ENCODE peak calls at places on chromosomes 5 and 9, in five cellular contexts. One of them, this sample, is unnamed.

GRCh38 chr9:116335392-116335791 is 181.8 kb downstream of the PAPPA start:
- DNase-seq in GM12878: no peak
- DNase-seq in HepG2: no peak
- DNase-seq in A549: no peak
- DNase-seq in K562: no peak
- DNase-seq in this sample: no peak

GRCh38 chr5:123360910-123361309 is 62.3 kb downstream of the CEP120 start:
- DNase-seq in GM12878: no peak
- DNase-seq in HepG2: no peak
- DNase-seq in K562: no peak
- DNase-seq in A549: no peak
- DNase-seq in this sample: no peak

GRCh38 chr5:172860520-172861443 is 26.7 kb downstream of the ERGIC1 start:
- DNase-seq in HepG2: no peak
- DNase-seq in K562: no peak
- DNase-seq in A549: no peak
- DNase-seq in GM12878: no peak
- DNase-seq in this sample: no peak

GRCh38 chr5:171316258-171317121 is 7.4 kb downstream of the TLX3 start:
- DNase-seq in A549: no peak
- DNase-seq in K562: no peak
- DNase-seq in HepG2: no peak
- DNase-seq in GM12878: no peak
- DNase-seq in this sample: peak

GRCh38 chr9:120659617-120660169 is 54.6 kb downstream of the MEGF9 start:
- DNase-seq in K562: no peak
- DNase-seq in GM12878: no peak
- DNase-seq in HepG2: no peak
- DNase-seq in A549: no peak
- DNase-seq in this sample: no peak

GRCh38 chr5:149206524-149207141 is 65.0 kb upstream of the AFAP1L1 start:
- DNase-seq in HepG2: no peak
- DNase-seq in GM12878: no peak
- DNase-seq in K562: no peak
- DNase-seq in A549: no peak
- DNase-seq in this sample: no peak

GRCh38 chr5:63456279-63456678 is 506.0 kb downstream of the HTR1A start:
- DNase-seq in K562: no peak
- DNase-seq in HepG2: no peak
- DNase-seq in A549: no peak
- DNase-seq in GM12878: no peak
- DNase-seq in this sample: no peak

GRCh38 chr5:24141046-24141445 is 503.7 kb downstream of the CDH10 start:
- DNase-seq in K562: no peak
- DNase-seq in GM12878: no peak
- DNase-seq in A549: no peak
- DNase-seq in HepG2: no peak
- DNase-seq in this sample: no peak

GRCh38 chr9:132554755-132555154 is 27.7 kb upstream of the BARHL1 start:
- DNase-seq in GM12878: no peak
- DNase-seq in HepG2: no peak
- DNase-seq in A549: no peak
- DNase-seq in K562: no peak
- DNase-seq in this sample: no peak

GRCh38 chr5:92886751-92887150 is 694.3 kb downstream of the NR2F1-AS1 start:
- DNase-seq in A549: no peak
- DNase-seq in K562: no peak
- DNase-seq in HepG2: no peak
- DNase-seq in GM12878: no peak
- DNase-seq in this sample: no peak

GRCh38 chr9:2307480-2307879 is 292.3 kb downstream of the SMARCA2 start:
- DNase-seq in HepG2: no peak
- DNase-seq in GM12878: no peak
- DNase-seq in A549: no peak
- DNase-seq in K562: no peak
- DNase-seq in this sample: no peak

GRCh38 chr9:36007309-36007708 is 29.4 kb upstream of the RECK start:
- DNase-seq in K562: no peak
- DNase-seq in A549: no peak
- DNase-seq in HepG2: no peak
- DNase-seq in GM12878: no peak
- DNase-seq in this sample: no peak

GRCh38 chr9:109574061-109574882 is 76.2 kb upstream of the PTPN3 start:
- DNase-seq in HepG2: peak
- DNase-seq in GM12878: peak
- DNase-seq in A549: peak
- DNase-seq in K562: peak
- DNase-seq in this sample: no peak

GRCh38 chr5:143536364-143536763 is 132.9 kb upstream of the NR3C1 start:
- DNase-seq in K562: no peak
- DNase-seq in A549: peak
- DNase-seq in HepG2: peak
- DNase-seq in GM12878: no peak
- DNase-seq in this sample: no peak

GRCh38 chr5:107466233-107466769 is 204.4 kb downstream of the EFNA5 start:
- DNase-seq in K562: no peak
- DNase-seq in GM12878: no peak
- DNase-seq in HepG2: no peak
- DNase-seq in A549: peak
- DNase-seq in this sample: peak

GRCh38 chr5:78889759-78890158 is 95.4 kb downstream of the ARSB start:
- DNase-seq in K562: no peak
- DNase-seq in GM12878: no peak
- DNase-seq in HepG2: no peak
- DNase-seq in A549: no peak
- DNase-seq in this sample: no peak

GRCh38 chr9:83047839-83048775 is 14.8 kb downstream of the RASEF start:
- DNase-seq in HepG2: no peak
- DNase-seq in K562: no peak
- DNase-seq in A549: peak
- DNase-seq in GM12878: no peak
- DNase-seq in this sample: no peak

GRCh38 chr5:30539004-30539634 is 654.4 kb upstream of the CDH6 start:
- DNase-seq in GM12878: no peak
- DNase-seq in A549: no peak
- DNase-seq in K562: no peak
- DNase-seq in HepG2: no peak
- DNase-seq in this sample: peak

GRCh38 chr5:178289438-178289837 is 56.8 kb upstream of the PHYKPL start:
- DNase-seq in A549: no peak
- DNase-seq in HepG2: no peak
- DNase-seq in K562: no peak
- DNase-seq in GM12878: no peak
- DNase-seq in this sample: no peak

GRCh38 chr9:129202613-129203555 is 24.8 kb upstream of the IER5L start:
- DNase-seq in HepG2: peak
- DNase-seq in A549: peak
- DNase-seq in K562: peak
- DNase-seq in GM12878: no peak
- DNase-seq in this sample: peak

GRCh38 chr9:134056483-134057310 is 11.1 kb downstream of the BRD3 start:
- DNase-seq in K562: no peak
- DNase-seq in A549: no peak
- DNase-seq in GM12878: no peak
- DNase-seq in HepG2: no peak
- DNase-seq in this sample: no peak

GRCh38 chr9:93958875-93959682 is 3.9 kb upstream of the BARX1 start:
- DNase-seq in A549: no peak
- DNase-seq in K562: no peak
- DNase-seq in HepG2: no peak
- DNase-seq in GM12878: no peak
- DNase-seq in this sample: peak

GRCh38 chr9:76592105-76593010 is 133.4 kb downstream of the GCNT1 start:
- DNase-seq in GM12878: no peak
- DNase-seq in HepG2: no peak
- DNase-seq in A549: no peak
- DNase-seq in K562: no peak
- DNase-seq in this sample: no peak

GRCh38 chr5:175746851-175747250 is 89.0 kb downstream of the HRH2 start:
- DNase-seq in GM12878: no peak
- DNase-seq in HepG2: no peak
- DNase-seq in K562: no peak
- DNase-seq in A549: peak
- DNase-seq in this sample: no peak

DNA sequence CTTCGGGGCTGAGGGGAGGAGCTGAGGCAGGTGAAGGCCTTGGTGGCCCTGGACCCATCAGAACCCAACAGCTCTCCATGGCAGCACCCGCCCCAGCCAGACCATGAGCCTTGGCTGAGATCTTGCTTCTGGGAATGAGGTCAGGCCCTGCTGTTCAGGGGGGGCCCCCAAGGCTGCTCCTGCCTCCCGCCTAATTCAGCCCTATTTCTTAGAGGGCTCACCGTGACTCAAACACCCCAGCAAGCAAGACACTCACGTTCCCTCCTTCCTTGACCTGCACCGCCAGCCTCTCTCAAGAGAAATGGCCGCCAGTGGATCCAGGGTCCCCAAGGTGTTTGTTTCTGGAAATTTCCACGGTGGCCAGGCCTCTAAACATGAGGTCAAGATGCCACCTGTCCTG is 61.4 kb upstream of the PPP1R26 start:
- DNase-seq in A549: no peak
- DNase-seq in HepG2: no peak
- DNase-seq in GM12878: no peak
- DNase-seq in K562: no peak
- DNase-seq in this sample: no peak
- TF ChIP-seq MAX in A549: no peak
- TF ChIP-seq MAX in HepG2: no peak
- TF ChIP-seq MAX in GM12878: no peak
- TF ChIP-seq MAX in K562: no peak
- TF ChIP-seq MAX in this sample: no peak

GRCh38 chr5:151454166-151454565 is 6.8 kb downstream of the SLC36A1 start:
- DNase-seq in A549: no peak
- DNase-seq in HepG2: no peak
- DNase-seq in GM12878: no peak
- DNase-seq in K562: no peak
- DNase-seq in this sample: no peak

GRCh38 chr5:151449288-151449687 is 1.9 kb downstream of the SLC36A1 start:
- DNase-seq in A549: no peak
- DNase-seq in GM12878: no peak
- DNase-seq in K562: no peak
- DNase-seq in HepG2: no peak
- DNase-seq in this sample: no peak

GRCh38 chr5:151449836-151450235 is 2.4 kb downstream of the SLC36A1 start:
- DNase-seq in GM12878: no peak
- DNase-seq in HepG2: no peak
- DNase-seq in A549: no peak
- DNase-seq in K562: no peak
- DNase-seq in this sample: no peak

GRCh38 chr5:151450605-151451004 is 3.2 kb downstream of the SLC36A1 start:
- DNase-seq in HepG2: peak
- DNase-seq in A549: no peak
- DNase-seq in K562: no peak
- DNase-seq in GM12878: no peak
- DNase-seq in this sample: no peak

GRCh38 chr5:151451626-151452520 is 4.5 kb downstream of the SLC36A1 start:
- DNase-seq in HepG2: peak
- DNase-seq in K562: peak
- DNase-seq in GM12878: peak
- DNase-seq in A549: peak
- DNase-seq in this sample: no peak
- TF ChIP-seq USF2 in HepG2: no peak
- TF ChIP-seq USF2 in K562: no peak
- TF ChIP-seq USF2 in GM12878: no peak
- TF ChIP-seq USF2 in A549: no peak
- TF ChIP-seq USF2 in this sample: no peak

GRCh38 chr9:121769939-121770338 is 118.5 kb downstream of the DAB2IP start:
- DNase-seq in HepG2: no peak
- DNase-seq in K562: no peak
- DNase-seq in GM12878: no peak
- DNase-seq in A549: no peak
- DNase-seq in this sample: no peak
- TF ChIP-seq ESRRA in HepG2: no peak
- TF ChIP-seq ESRRA in K562: no peak
- TF ChIP-seq ESRRA in GM12878: no peak
- TF ChIP-seq ESRRA in A549: no peak
- TF ChIP-seq ESRRA in this sample: no peak

DNA sequence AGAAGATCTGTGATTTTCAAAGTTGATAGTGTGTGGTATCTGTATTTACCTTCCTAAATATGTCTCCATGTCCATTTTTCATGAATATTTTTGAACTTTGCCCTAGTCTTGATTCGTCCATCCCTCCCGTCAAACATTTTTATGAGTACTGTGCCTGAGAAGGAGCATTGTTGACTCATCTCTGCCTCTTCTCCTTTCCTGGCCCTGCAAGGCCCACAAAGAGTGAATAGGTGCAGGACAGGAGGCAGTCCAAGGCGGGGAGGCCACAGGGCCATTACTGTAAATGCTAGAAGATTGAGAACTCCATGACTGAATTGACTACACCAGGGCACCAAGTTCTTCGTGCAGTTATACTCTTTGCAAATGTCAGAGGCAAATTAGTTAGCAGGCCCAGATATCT is 200.9 kb downstream of the ZSWIM6 start:
- DNase-seq in K562: no peak
- DNase-seq in HepG2: no peak
- DNase-seq in GM12878: no peak
- DNase-seq in A549: no peak
- DNase-seq in this sample: no peak
- TF ChIP-seq MAX in K562: no peak
- TF ChIP-seq MAX in HepG2: no peak
- TF ChIP-seq MAX in GM12878: no peak
- TF ChIP-seq MAX in A549: no peak
- TF ChIP-seq MAX in this sample: no peak

DNA sequence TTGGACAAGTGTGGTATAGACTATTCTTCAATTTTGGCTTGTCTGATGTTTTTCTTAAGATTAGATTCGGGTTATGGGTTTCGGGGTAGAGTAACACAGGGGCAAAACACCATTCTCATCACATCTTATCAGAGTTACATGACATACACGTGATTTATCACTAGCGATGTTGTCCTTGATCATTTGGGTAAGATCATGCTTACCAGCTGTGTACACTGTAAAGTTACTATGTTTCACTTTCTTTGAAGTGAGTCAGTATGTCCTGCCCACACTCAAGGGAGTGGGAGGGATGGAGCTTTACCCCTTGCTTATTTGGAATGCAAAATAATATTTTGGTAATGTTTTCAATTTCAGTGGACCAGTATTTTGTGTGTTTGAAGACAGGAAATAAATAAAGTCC is 101.8 kb upstream of the TAF11L2 start:
- DNase-seq in K562: no peak
- DNase-seq in HepG2: no peak
- DNase-seq in GM12878: no peak
- DNase-seq in A549: no peak
- DNase-seq in this sample: no peak
- TF ChIP-seq USF2 in K562: no peak
- TF ChIP-seq USF2 in HepG2: no peak
- TF ChIP-seq USF2 in GM12878: no peak
- TF ChIP-seq USF2 in A549: no peak
- TF ChIP-seq USF2 in this sample: no peak